ENCODE peak calls at places on chromosomes 3 and 15, in eight cellular contexts. B, S, Y, G, W, K, M and E are unnamed samples.
A peak's percentile ranks its signal among the peaks of the same experiment; 100 is the strongest.

GRCh38 chr3:143979041-143979440 is 7.4 kb downstream of the DIPK2A start:
- DNase-seq in B (no peak), S (no peak), Y (no peak), G (no peak), W (no peak), K (no peak), M (no peak), E (no peak)

GRCh38 chr15:48242015-48242414 is 35.9 kb downstream of the SLC12A1 start:
- DNase-seq in B (no peak), S (no peak), Y (no peak), G (no peak), W (no peak), K (no peak), M (no peak), E (no peak)

GRCh38 chr3:5811051-5811450 is 623.5 kb downstream of the EDEM1 start:
- DNase-seq in B (no peak), S (no peak), Y (no peak), G (no peak), W (no peak), K (no peak), M (no peak), E (no peak)

GRCh38 chr15:90213818-90214204 is 12.7 kb downstream of the SEMA4B start:
- DNase-seq in B (no peak), S (no peak), Y (no peak), G (no peak), W (no peak), K (no peak), M (no peak), E (no peak)

GRCh38 chr15:85010472-85011209 is 29.0 kb downstream of the PDE8A start:
- DNase-seq in B (no peak), S (no peak), Y (peak; percentile 57), G (no peak), W (peak; percentile 34), K (no peak), M (no peak), E (no peak)

GRCh38 chr3:100696161-100696560 is 13.1 kb upstream of the TFG start:
- DNase-seq in B (no peak), S (no peak), Y (no peak), G (no peak), W (no peak), K (no peak), M (no peak), E (no peak)

GRCh38 chr3:183149915-183150825 is 12.4 kb downstream of the LAMP3 start:
- DNase-seq in B (no peak), S (no peak), Y (peak; percentile 10), G (no peak), W (peak; percentile 32), K (no peak), M (no peak), E (no peak)

GRCh38 chr3:127304121-127304744 is 16.4 kb upstream of the PRR20G start:
- DNase-seq in B (no peak), S (no peak), Y (no peak), G (no peak), W (no peak), K (no peak), M (no peak), E (no peak)

GRCh38 chr3:99697250-99697649 is 58.9 kb downstream of the COL8A1 start:
- DNase-seq in B (no peak), S (no peak), Y (no peak), G (no peak), W (no peak), K (no peak), M (no peak), E (no peak)

GRCh38 chr3:41602121-41602520 is 359.8 kb downstream of the ULK4 start:
- DNase-seq in B (no peak), S (no peak), Y (no peak), G (no peak), W (no peak), K (no peak), M (no peak), E (no peak)

GRCh38 chr15:74434260-74434915 is 630 bp upstream of the SEMA7A start:
- DNase-seq in B (no peak), S (no peak), Y (no peak), G (no peak), W (no peak), K (no peak), M (no peak), E (no peak)

GRCh38 chr3:94304953-94305352 is 242.1 kb downstream of the NSUN3 start:
- DNase-seq in B (no peak), S (no peak), Y (no peak), G (no peak), W (no peak), K (no peak), M (no peak), E (no peak)

GRCh38 chr3:94305835-94306685 is 243.2 kb downstream of the NSUN3 start:
- DNase-seq in B (no peak), S (no peak), Y (no peak), G (no peak), W (no peak), K (no peak), M (peak; percentile 48), E (no peak)

GRCh38 chr3:94303266-94303665 is 240.4 kb downstream of the NSUN3 start:
- DNase-seq in B (no peak), S (no peak), Y (no peak), G (no peak), W (no peak), K (no peak), M (no peak), E (no peak)

GRCh38 chr3:94301346-94301745 is 238.5 kb downstream of the NSUN3 start:
- DNase-seq in B (no peak), S (no peak), Y (no peak), G (no peak), W (no peak), K (no peak), M (no peak), E (no peak)

GRCh38 chr3:94303897-94304296 is 241.0 kb downstream of the NSUN3 start:
- DNase-seq in B (no peak), S (no peak), Y (no peak), G (no peak), W (peak; percentile 4), K (no peak), M (no peak), E (no peak)
- TF ChIP-seq CTCF in B (peak; percentile 9), S (no peak), Y (no peak), G (no peak), W (no peak), K (no peak), M (peak; percentile 57), E (no peak)

GRCh38 chr3:123880998-123881561 is 3.1 kb downstream of the MYLK start:
- DNase-seq in B (no peak), S (no peak), Y (peak; percentile 66), G (no peak), W (peak; percentile 66), K (no peak), M (peak; percentile 75), E (peak; percentile 47)

GRCh38 chr3:123877965-123878364 is 6.2 kb downstream of the MYLK start:
- DNase-seq in B (no peak), S (no peak), Y (no peak), G (no peak), W (no peak), K (no peak), M (no peak), E (no peak)

GRCh38 chr3:123878807-123879206 is 5.3 kb downstream of the MYLK start:
- DNase-seq in B (no peak), S (no peak), Y (no peak), G (no peak), W (no peak), K (no peak), M (no peak), E (no peak)

GRCh38 chr3:123877466-123877865 is 6.7 kb downstream of the MYLK start:
- DNase-seq in B (no peak), S (no peak), Y (no peak), G (no peak), W (no peak), K (no peak), M (no peak), E (no peak)

GRCh38 chr3:123876858-123877257 is 7.3 kb downstream of the MYLK start:
- DNase-seq in B (no peak), S (no peak), Y (no peak), G (no peak), W (no peak), K (no peak), M (peak; percentile 53), E (no peak)
- TF ChIP-seq CTCF in B (peak; percentile 46), S (no peak), Y (peak; percentile 17), G (no peak), W (peak; percentile 23), K (no peak), M (peak; percentile 80), E (peak; percentile 21)

DNA sequence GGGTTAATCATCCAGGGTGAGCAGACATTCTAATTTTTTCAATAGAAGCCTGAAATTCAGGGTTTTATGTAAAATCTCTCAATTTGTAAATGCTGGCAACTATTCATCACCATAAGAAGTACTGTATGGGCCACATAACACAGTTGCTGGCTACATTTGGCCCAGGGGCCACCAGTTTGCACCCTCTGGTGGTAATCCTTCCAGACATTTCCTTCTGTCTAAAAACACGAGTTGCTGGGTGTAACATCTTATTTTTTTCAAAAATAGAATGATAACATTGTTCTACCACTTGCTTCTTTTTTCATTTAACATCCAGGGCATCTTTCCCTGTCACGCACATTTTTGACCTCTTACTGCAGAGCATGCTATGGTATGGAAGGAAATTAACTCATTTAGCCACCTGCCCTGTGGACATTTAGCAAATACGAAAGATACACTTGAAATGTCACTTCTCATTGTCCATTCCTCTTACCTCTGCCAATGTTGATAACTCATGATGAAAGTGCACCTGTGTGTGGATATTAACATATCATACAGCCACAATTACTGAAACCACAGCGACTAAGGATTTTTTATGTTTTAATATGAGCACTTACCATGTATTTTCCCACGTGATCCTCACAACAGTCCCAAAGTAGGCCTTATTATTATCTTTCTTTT is 117.5 kb upstream of the ARHGEF3 start:
- DNase-seq in B (no peak), S (no peak), Y (no peak), G (no peak), W (no peak), K (no peak), M (no peak), E (no peak)
- TF ChIP-seq CTCF in B (peak; percentile 17), S (no peak), Y (no peak), G (no peak), W (no peak), K (peak; percentile 17), M (peak; percentile 46), E (no peak)

DNA sequence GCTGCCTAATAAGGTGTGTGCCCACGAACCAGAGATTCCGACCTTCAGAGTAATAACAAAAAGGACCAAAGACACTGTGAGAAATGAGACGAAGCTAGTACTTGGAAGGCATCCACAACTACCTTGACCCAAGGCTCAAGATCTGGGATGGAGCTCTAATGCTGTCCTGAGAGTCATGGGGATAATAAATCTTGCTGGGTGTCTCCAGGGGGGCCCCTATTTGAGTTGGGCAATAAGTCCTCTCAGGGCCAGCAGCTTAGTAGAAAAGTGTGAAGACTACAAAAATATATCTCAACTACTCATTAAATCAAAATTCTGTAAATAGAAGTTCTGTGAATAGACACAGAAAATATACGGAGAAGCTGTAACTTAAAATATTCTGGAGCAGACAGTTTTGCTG is 2.9 kb upstream of the NDN start:
- DNase-seq in B (no peak), S (no peak), Y (no peak), G (no peak), W (no peak), K (no peak), M (no peak), E (no peak)
- TF ChIP-seq CTCF in B (no peak), S (no peak), Y (no peak), G (no peak), W (no peak), K (no peak), M (no peak), E (no peak)